ENCODE peak calls at places on chromosomes 16 and 17, in four cellular contexts. V is activated CD8-positive, alpha-beta T cell treated with anti-CD3 and anti-CD28 coated beads for 36 hours; G is RWPE2; S is GM13977. X is an unnamed sample.

GRCh38 chr17:38600416-38600815 is 5.3 kb downstream of the SRCIN1 start:
- DNase-seq in V (no peak), G (peak), S (no peak), X (no peak)

GRCh38 chr17:9928601-9929341 is 23.7 kb upstream of the RCVRN start:
- DNase-seq in V (no peak), G (no peak), S (no peak), X (no peak)

GRCh38 chr16:89197633-89198416 is 2.5 kb downstream of the SLC22A31 start:
- DNase-seq in V (no peak), G (peak), S (no peak), X (peak)

GRCh38 chr17:81365148-81365600 is 30.1 kb upstream of the BAHCC1 start:
- DNase-seq in V (peak), G (peak), S (no peak), X (no peak)

GRCh38 chr17:22463110-22463850 is 771.0 kb downstream of the KCNJ18 start:
- DNase-seq in V (no peak), G (no peak), S (no peak), X (no peak)

GRCh38 chr17:47698749-47699535 is 5.0 kb downstream of the TBKBP1 start:
- DNase-seq in V (peak), G (no peak), S (peak), X (peak)

GRCh38 chr17:73801455-73802100 is 157.3 kb upstream of the SDK2 start:
- DNase-seq in V (no peak), G (peak), S (no peak), X (no peak)

GRCh38 chr17:82148997-82149396 is 51.0 kb upstream of the FASN start:
- DNase-seq in V (no peak), G (no peak), S (no peak), X (no peak)

GRCh38 chr16:28087140-28087660 is 23.7 kb upstream of the GSG1L start:
- DNase-seq in V (no peak), G (no peak), S (no peak), X (no peak)

GRCh38 chr17:32267690-32268205 is 2.1 kb downstream of the RHBDL3 start:
- DNase-seq in V (peak), G (no peak), S (no peak), X (no peak)

GRCh38 chr17:39676198-39676819 is 8.1 kb downstream of the PNMT start:
- DNase-seq in V (peak), G (no peak), S (no peak), X (no peak)

GRCh38 chr17:67477687-67478086 is 100.6 kb downstream of the PITPNC1 start:
- DNase-seq in V (peak), G (no peak), S (no peak), X (no peak)

GRCh38 chr16:66296591-66296990 is 69.9 kb upstream of the CDH5 start:
- DNase-seq in V (no peak), G (no peak), S (no peak), X (no peak)

GRCh38 chr17:55157165-55157564 is 107.6 kb upstream of the HLF start:
- DNase-seq in V (no peak), G (no peak), S (no peak), X (no peak)

GRCh38 chr17:58326609-58327341 is 1.8 kb downstream of the TSPOAP1 start:
- DNase-seq in V (no peak), G (no peak), S (no peak), X (no peak)

GRCh38 chr17:69561462-69561861 is 147.0 kb downstream of the MAP2K6 start:
- DNase-seq in V (no peak), G (no peak), S (no peak), X (no peak)

GRCh38 chr16:85337910-85338637 is 225.8 kb upstream of the CIBAR2 start:
- DNase-seq in V (no peak), G (no peak), S (no peak), X (no peak)
- TF ChIP-seq CTCF in V (no peak), G (no peak), S (no peak), X (no peak)

DNA sequence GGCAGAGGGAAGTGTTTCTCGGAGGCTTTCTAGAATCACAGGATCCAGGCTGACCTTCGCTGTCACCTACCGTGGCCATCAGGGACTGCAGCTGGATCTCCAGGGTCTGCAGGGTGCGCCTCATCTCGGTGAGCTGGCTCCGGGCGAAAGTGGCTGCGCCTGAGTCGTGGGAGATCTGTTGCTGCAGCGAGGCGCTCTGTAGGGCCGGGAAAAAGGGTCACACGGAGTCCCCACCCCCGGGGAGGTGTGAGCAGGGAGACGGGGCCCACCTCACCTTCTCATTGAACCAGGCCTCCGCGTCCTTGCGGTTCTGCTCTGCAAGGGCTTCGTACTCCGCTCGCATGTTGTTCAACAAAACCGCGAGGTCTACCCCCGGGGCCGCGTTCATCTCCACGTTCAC is 2.9 kb downstream of the KRT28 start:
- DNase-seq in V (no peak), G (no peak), S (no peak), X (no peak)
- TF ChIP-seq CTCF in V (no peak), G (no peak), S (no peak), X (no peak)

GRCh38 chr16:57627184-57627871 is 1.1 kb upstream of the ADGRG1 start:
- DNase-seq in V (no peak), G (peak), S (no peak), X (no peak)
- TF ChIP-seq CTCF in V (no peak), G (peak), S (no peak), X (peak)

GRCh38 chr17:8256291-8256690 is 7.2 kb downstream of the PFAS start:
- DNase-seq in V (no peak), G (no peak), S (no peak), X (no peak)

GRCh38 chr17:8254881-8255280 is 5.8 kb downstream of the PFAS start:
- DNase-seq in V (no peak), G (no peak), S (no peak), X (no peak)

GRCh38 chr17:8253801-8254200 is 4.7 kb downstream of the PFAS start:
- DNase-seq in V (no peak), G (no peak), S (no peak), X (no peak)

GRCh38 chr17:8256691-8257090 is 7.6 kb downstream of the PFAS start:
- DNase-seq in V (no peak), G (no peak), S (no peak), X (no peak)

GRCh38 chr17:8255499-8255898 is 6.4 kb downstream of the PFAS start:
- DNase-seq in V (no peak), G (no peak), S (no peak), X (no peak)
- TF ChIP-seq CTCF in V (no peak), G (no peak), S (no peak), X (peak)

X was measured in chondrocyte.